ENCODE peak calls at places on chromosomes 4 and X, in nine cellular contexts. V, N, P, L, F, E, G, W and Y are unnamed samples.

GRCh38 chrX:3230496-3230895 is 116.0 kb downstream of the MXRA5 start:
- DNase-seq in V (no peak), N (no peak), P (no peak), L (no peak), F (no peak), E (no peak), G (peak; percentile 1), W (no peak), Y (no peak)

GRCh38 chr4:168394556-168394955 is 76.0 kb upstream of the DDX60 start:
- DNase-seq in V (no peak), N (no peak), P (no peak), L (no peak), F (no peak), E (no peak), G (no peak), W (no peak), Y (no peak)

GRCh38 chr4:128294464-128294863 is 6.9 kb upstream of the PGRMC2 start:
- DNase-seq in V (no peak), N (no peak), P (no peak), L (no peak), F (no peak), E (no peak), G (no peak), W (no peak), Y (no peak)

GRCh38 chr4:20615492-20616136 is 84.6 kb upstream of the PACRGL start:
- DNase-seq in V (no peak), N (peak; percentile 62), P (no peak), L (peak; percentile 65), F (no peak), E (no peak), G (no peak), W (no peak), Y (no peak)

GRCh38 chr4:114229721-114230120 is 250.3 kb upstream of the ARSJ start:
- DNase-seq in V (no peak), N (no peak), P (no peak), L (no peak), F (no peak), E (no peak), G (no peak), W (no peak), Y (no peak)

GRCh38 chrX:1041051-1041450 is 171.4 kb downstream of the CRLF2 start:
- DNase-seq in V (no peak), N (no peak), P (no peak), L (no peak), F (no peak), E (no peak), G (no peak), W (no peak), Y (no peak)

GRCh38 chr4:8540586-8540985 is 39.6 kb upstream of the GPR78 start:
- DNase-seq in V (no peak), N (no peak), P (no peak), L (no peak), F (no peak), E (no peak), G (no peak), W (no peak), Y (no peak)

GRCh38 chrX:3177851-3178250 is 136.6 kb downstream of the ARSF start:
- DNase-seq in V (no peak), N (no peak), P (no peak), L (peak; percentile 65), F (no peak), E (no peak), G (no peak), W (no peak), Y (no peak)

GRCh38 chrX:17499512-17499911 is 124.5 kb downstream of the NHS start:
- DNase-seq in V (no peak), N (no peak), P (no peak), L (no peak), F (no peak), E (no peak), G (no peak), W (no peak), Y (no peak)

GRCh38 chr4:38190717-38191178 is 230.6 kb downstream of the PTTG2 start:
- DNase-seq in V (peak; percentile 61), N (no peak), P (no peak), L (peak; percentile 67), F (peak; percentile 81), E (peak; percentile 57), G (no peak), W (peak; percentile 18), Y (peak; percentile 62)

GRCh38 chrX:149032449-149032848 is 472.7 kb downstream of the IDS start:
- DNase-seq in V (no peak), N (no peak), P (no peak), L (no peak), F (peak; percentile 0), E (no peak), G (no peak), W (no peak), Y (no peak)

GRCh38 chr4:90127706-90128345 is 632 bp downstream of the CCSER1 start:
- DNase-seq in V (no peak), N (no peak), P (peak; percentile 28), L (no peak), F (peak; percentile 2), E (peak; percentile 35), G (peak; percentile 62), W (peak; percentile 56), Y (no peak)

GRCh38 chr4:15852524-15852923 is 74.4 kb downstream of the CD38 start:
- DNase-seq in V (no peak), N (no peak), P (no peak), L (no peak), F (peak; percentile 8), E (no peak), G (no peak), W (no peak), Y (no peak)

GRCh38 chrX:9327747-9328145 is 137.1 kb upstream of the TBL1X start:
- DNase-seq in V (peak; percentile 58), N (peak; percentile 80), P (no peak), L (peak; percentile 90), F (peak; percentile 48), E (no peak), G (no peak), W (no peak), Y (no peak)

GRCh38 chr4:124631760-124632159 is 80.8 kb downstream of the ANKRD50 start:
- DNase-seq in V (peak; percentile 67), N (peak; percentile 94), P (peak; percentile 46), L (peak; percentile 99), F (peak; percentile 90), E (peak; percentile 64), G (no peak), W (no peak), Y (peak; percentile 70)

GRCh38 chr4:18075823-18076433 is 54.4 kb upstream of the LCORL start:
- DNase-seq in V (no peak), N (peak; percentile 16), P (no peak), L (peak; percentile 43), F (peak; percentile 4), E (peak; percentile 51), G (peak; percentile 66), W (no peak), Y (peak; percentile 43)

GRCh38 chrX:57905141-57905540 is 5.1 kb downstream of the ZXDA start:
- DNase-seq in V (no peak), N (no peak), P (no peak), L (no peak), F (no peak), E (no peak), G (no peak), W (no peak), Y (no peak)

GRCh38 chr4:39046243-39046642 is 14.0 kb upstream of the TMEM156 start:
- DNase-seq in V (no peak), N (peak; percentile 6), P (no peak), L (peak; percentile 71), F (no peak), E (no peak), G (no peak), W (no peak), Y (no peak)

GRCh38 chr4:25330905-25331816 is 18.6 kb downstream of the ZCCHC4 start:
- DNase-seq in V (no peak), N (peak; percentile 24), P (no peak), L (no peak), F (no peak), E (no peak), G (no peak), W (no peak), Y (no peak)

GRCh38 chr4:82578935-82579334 is 17.1 kb upstream of the TMEM150C start:
- DNase-seq in V (no peak), N (no peak), P (no peak), L (peak; percentile 23), F (peak; percentile 5), E (no peak), G (no peak), W (no peak), Y (no peak)

GRCh38 chrX:75337525-75337924 is 63.6 kb downstream of the UPRT start:
- DNase-seq in V (no peak), N (no peak), P (no peak), L (no peak), F (no peak), E (no peak), G (no peak), W (no peak), Y (no peak)

GRCh38 chr4:168634276-168634802 is 137.5 kb downstream of the PALLD start:
- DNase-seq in V (peak; percentile 82), N (peak; percentile 94), P (no peak), L (peak; percentile 88), F (peak; percentile 86), E (no peak), G (no peak), W (peak; percentile 50), Y (no peak)

GRCh38 chr4:138951764-138952163 is 63.8 kb upstream of the NOCT start:
- DNase-seq in V (no peak), N (no peak), P (no peak), L (no peak), F (no peak), E (no peak), G (no peak), W (no peak), Y (no peak)

GRCh38 chrX:10902001-10902400 is 209.1 kb upstream of the HCCS start:
- DNase-seq in V (peak; percentile 7), N (peak; percentile 31), P (no peak), L (peak; percentile 69), F (no peak), E (no peak), G (no peak), W (no peak), Y (no peak)

GRCh38 chr4:86928400-86929255 is 6.2 kb upstream of the AFF1 start:
- DNase-seq in V (no peak), N (no peak), P (no peak), L (no peak), F (no peak), E (no peak), G (no peak), W (no peak), Y (no peak)

GRCh38 chr4:15656038-15656470 is 897 bp upstream of the FBXL5 start:
- DNase-seq in V (no peak), N (no peak), P (no peak), L (no peak), F (no peak), E (peak; percentile 28), G (peak; percentile 28), W (no peak), Y (no peak)

GRCh38 chrX:40552768-40553167 is 28.0 kb upstream of the ATP6AP2 start:
- DNase-seq in V (no peak), N (peak; percentile 8), P (no peak), L (peak; percentile 37), F (no peak), E (no peak), G (peak; percentile 72), W (no peak), Y (no peak)

GRCh38 chr4:7655549-7656243 is 221.0 kb upstream of the PSAPL1 start:
- DNase-seq in V (no peak), N (no peak), P (no peak), L (no peak), F (no peak), E (no peak), G (no peak), W (peak; percentile 70), Y (no peak)

GRCh38 chrX:136202889-136203288 is 48.3 kb downstream of the MAP7D3 start:
- DNase-seq in V (no peak), N (no peak), P (no peak), L (peak; percentile 10), F (no peak), E (no peak), G (no peak), W (no peak), Y (no peak)

GRCh38 chr4:34091451-34091850 is 2152.9 kb downstream of the ARAP2 start:
- DNase-seq in V (no peak), N (no peak), P (no peak), L (no peak), F (no peak), E (no peak), G (no peak), W (no peak), Y (no peak)